ENCODE peak calls at places on chromosome 15, in eight cellular contexts. One of them, this sample, is unnamed.

GRCh38 chr15:41022487-41023090 is 69.3 kb downstream of the CHAC1 start:
- DNase-seq in GM04504: peak
- DNase-seq in sigmoid colon: no peak
- DNase-seq in cardiac muscle cell: peak
- DNase-seq in fibroblast of lung: peak
- DNase-seq in lower lobe of right lung: no peak
- DNase-seq in ELR: peak
- DNase-seq in activated naive CD4-positive, alpha-beta T cell treated with anti-CD3 and anti-CD28 coated beads for 36 hours: peak
- DNase-seq in this sample: peak

GRCh38 chr15:46177219-46177618 is 542.4 kb downstream of the SQOR start:
- DNase-seq in GM04504: no peak
- DNase-seq in sigmoid colon: no peak
- DNase-seq in cardiac muscle cell: peak
- DNase-seq in fibroblast of lung: no peak
- DNase-seq in lower lobe of right lung: no peak
- DNase-seq in ELR: no peak
- DNase-seq in activated naive CD4-positive, alpha-beta T cell treated with anti-CD3 and anti-CD28 coated beads for 36 hours: no peak
- DNase-seq in this sample: no peak

GRCh38 chr15:35751421-35752133 is 205.6 kb upstream of the DPH6 start:
- DNase-seq in GM04504: peak
- DNase-seq in sigmoid colon: peak
- DNase-seq in cardiac muscle cell: peak
- DNase-seq in fibroblast of lung: peak
- DNase-seq in lower lobe of right lung: no peak
- DNase-seq in ELR: peak
- DNase-seq in activated naive CD4-positive, alpha-beta T cell treated with anti-CD3 and anti-CD28 coated beads for 36 hours: peak
- DNase-seq in this sample: peak

GRCh38 chr15:92463826-92464225 is 70.1 kb downstream of the ST8SIA2 start:
- DNase-seq in GM04504: no peak
- DNase-seq in sigmoid colon: no peak
- DNase-seq in cardiac muscle cell: no peak
- DNase-seq in fibroblast of lung: peak
- DNase-seq in lower lobe of right lung: no peak
- DNase-seq in ELR: no peak
- DNase-seq in activated naive CD4-positive, alpha-beta T cell treated with anti-CD3 and anti-CD28 coated beads for 36 hours: no peak
- DNase-seq in this sample: no peak

GRCh38 chr15:88243895-88244787 is 12.4 kb downstream of the NTRK3 start:
- DNase-seq in GM04504: no peak
- DNase-seq in sigmoid colon: no peak
- DNase-seq in cardiac muscle cell: peak
- DNase-seq in fibroblast of lung: peak
- DNase-seq in lower lobe of right lung: no peak
- DNase-seq in ELR: peak
- DNase-seq in activated naive CD4-positive, alpha-beta T cell treated with anti-CD3 and anti-CD28 coated beads for 36 hours: peak
- DNase-seq in this sample: peak

GRCh38 chr15:83794209-83794608 is 140.3 kb downstream of the ADAMTSL3 start:
- DNase-seq in GM04504: no peak
- DNase-seq in sigmoid colon: no peak
- DNase-seq in cardiac muscle cell: no peak
- DNase-seq in fibroblast of lung: no peak
- DNase-seq in lower lobe of right lung: no peak
- DNase-seq in ELR: no peak
- DNase-seq in activated naive CD4-positive, alpha-beta T cell treated with anti-CD3 and anti-CD28 coated beads for 36 hours: no peak
- DNase-seq in this sample: no peak

GRCh38 chr15:89630260-89630659 is 25.0 kb downstream of the KIF7 start:
- DNase-seq in GM04504: no peak
- DNase-seq in sigmoid colon: no peak
- DNase-seq in cardiac muscle cell: no peak
- DNase-seq in fibroblast of lung: no peak
- DNase-seq in lower lobe of right lung: no peak
- DNase-seq in ELR: no peak
- DNase-seq in activated naive CD4-positive, alpha-beta T cell treated with anti-CD3 and anti-CD28 coated beads for 36 hours: no peak
- DNase-seq in this sample: no peak

GRCh38 chr15:71093089-71094024 is 21.9 kb upstream of the THSD4 start:
- DNase-seq in GM04504: no peak
- DNase-seq in sigmoid colon: no peak
- DNase-seq in cardiac muscle cell: no peak
- DNase-seq in fibroblast of lung: peak
- DNase-seq in lower lobe of right lung: no peak
- DNase-seq in ELR: peak
- DNase-seq in activated naive CD4-positive, alpha-beta T cell treated with anti-CD3 and anti-CD28 coated beads for 36 hours: no peak
- DNase-seq in this sample: peak

GRCh38 chr15:49645937-49646336 is 25.1 kb downstream of the DTWD1 start:
- DNase-seq in GM04504: no peak
- DNase-seq in sigmoid colon: no peak
- DNase-seq in cardiac muscle cell: no peak
- DNase-seq in fibroblast of lung: peak
- DNase-seq in lower lobe of right lung: no peak
- DNase-seq in ELR: peak
- DNase-seq in activated naive CD4-positive, alpha-beta T cell treated with anti-CD3 and anti-CD28 coated beads for 36 hours: no peak
- DNase-seq in this sample: peak

GRCh38 chr15:45573961-45574629 is 13.1 kb upstream of the BLOC1S6 start:
- DNase-seq in GM04504: no peak
- DNase-seq in sigmoid colon: no peak
- DNase-seq in cardiac muscle cell: peak
- DNase-seq in fibroblast of lung: no peak
- DNase-seq in lower lobe of right lung: no peak
- DNase-seq in ELR: peak
- DNase-seq in activated naive CD4-positive, alpha-beta T cell treated with anti-CD3 and anti-CD28 coated beads for 36 hours: peak
- DNase-seq in this sample: no peak

GRCh38 chr15:39957481-39957880 is 23.6 kb downstream of the EIF2AK4 start:
- DNase-seq in GM04504: no peak
- DNase-seq in sigmoid colon: no peak
- DNase-seq in cardiac muscle cell: no peak
- DNase-seq in fibroblast of lung: no peak
- DNase-seq in lower lobe of right lung: no peak
- DNase-seq in ELR: no peak
- DNase-seq in activated naive CD4-positive, alpha-beta T cell treated with anti-CD3 and anti-CD28 coated beads for 36 hours: no peak
- DNase-seq in this sample: no peak

GRCh38 chr15:69783211-69783610 is 314.5 kb downstream of the TLE3 start:
- DNase-seq in GM04504: no peak
- DNase-seq in sigmoid colon: no peak
- DNase-seq in cardiac muscle cell: no peak
- DNase-seq in fibroblast of lung: no peak
- DNase-seq in lower lobe of right lung: no peak
- DNase-seq in ELR: no peak
- DNase-seq in activated naive CD4-positive, alpha-beta T cell treated with anti-CD3 and anti-CD28 coated beads for 36 hours: no peak
- DNase-seq in this sample: no peak

GRCh38 chr15:80059786-80060489 is 462 bp downstream of the ZFAND6 start:
- DNase-seq in GM04504: no peak
- DNase-seq in sigmoid colon: peak
- DNase-seq in cardiac muscle cell: peak
- DNase-seq in fibroblast of lung: peak
- DNase-seq in lower lobe of right lung: peak
- DNase-seq in ELR: peak
- DNase-seq in activated naive CD4-positive, alpha-beta T cell treated with anti-CD3 and anti-CD28 coated beads for 36 hours: peak
- DNase-seq in this sample: peak

GRCh38 chr15:39075311-39075710 is 505.6 kb upstream of the THBS1 start:
- DNase-seq in GM04504: peak
- DNase-seq in sigmoid colon: no peak
- DNase-seq in cardiac muscle cell: no peak
- DNase-seq in fibroblast of lung: peak
- DNase-seq in lower lobe of right lung: no peak
- DNase-seq in ELR: no peak
- DNase-seq in activated naive CD4-positive, alpha-beta T cell treated with anti-CD3 and anti-CD28 coated beads for 36 hours: no peak
- DNase-seq in this sample: peak

GRCh38 chr15:45785897-45786296 is 151.1 kb downstream of the SQOR start:
- DNase-seq in GM04504: no peak
- DNase-seq in sigmoid colon: no peak
- DNase-seq in cardiac muscle cell: no peak
- DNase-seq in fibroblast of lung: no peak
- DNase-seq in lower lobe of right lung: no peak
- DNase-seq in ELR: no peak
- DNase-seq in activated naive CD4-positive, alpha-beta T cell treated with anti-CD3 and anti-CD28 coated beads for 36 hours: no peak
- DNase-seq in this sample: no peak

GRCh38 chr15:38260077-38260476 is 7.4 kb downstream of the SPRED1 start:
- DNase-seq in GM04504: no peak
- DNase-seq in sigmoid colon: no peak
- DNase-seq in cardiac muscle cell: no peak
- DNase-seq in fibroblast of lung: peak
- DNase-seq in lower lobe of right lung: no peak
- DNase-seq in ELR: peak
- DNase-seq in activated naive CD4-positive, alpha-beta T cell treated with anti-CD3 and anti-CD28 coated beads for 36 hours: no peak
- DNase-seq in this sample: peak

GRCh38 chr15:55917881-55918296 is 75.5 kb downstream of the NEDD4 start:
- DNase-seq in GM04504: peak
- DNase-seq in sigmoid colon: no peak
- DNase-seq in cardiac muscle cell: peak
- DNase-seq in fibroblast of lung: peak
- DNase-seq in lower lobe of right lung: no peak
- DNase-seq in ELR: peak
- DNase-seq in activated naive CD4-positive, alpha-beta T cell treated with anti-CD3 and anti-CD28 coated beads for 36 hours: peak
- DNase-seq in this sample: peak

GRCh38 chr15:52162876-52163275 is 28.3 kb downstream of the GNB5 start:
- DNase-seq in GM04504: no peak
- DNase-seq in sigmoid colon: no peak
- DNase-seq in cardiac muscle cell: no peak
- DNase-seq in fibroblast of lung: no peak
- DNase-seq in lower lobe of right lung: no peak
- DNase-seq in ELR: no peak
- DNase-seq in activated naive CD4-positive, alpha-beta T cell treated with anti-CD3 and anti-CD28 coated beads for 36 hours: no peak
- DNase-seq in this sample: no peak

GRCh38 chr15:48389701-48390143 is 58.5 kb downstream of the DUT start:
- DNase-seq in GM04504: peak
- DNase-seq in sigmoid colon: peak
- DNase-seq in cardiac muscle cell: no peak
- DNase-seq in fibroblast of lung: peak
- DNase-seq in lower lobe of right lung: no peak
- DNase-seq in ELR: peak
- DNase-seq in activated naive CD4-positive, alpha-beta T cell treated with anti-CD3 and anti-CD28 coated beads for 36 hours: no peak
- DNase-seq in this sample: peak

GRCh38 chr15:55254916-55255679 is 34.5 kb downstream of the RAB27A start:
- DNase-seq in GM04504: no peak
- DNase-seq in sigmoid colon: no peak
- DNase-seq in cardiac muscle cell: no peak
- DNase-seq in fibroblast of lung: no peak
- DNase-seq in lower lobe of right lung: no peak
- DNase-seq in ELR: no peak
- DNase-seq in activated naive CD4-positive, alpha-beta T cell treated with anti-CD3 and anti-CD28 coated beads for 36 hours: peak
- DNase-seq in this sample: no peak

GRCh38 chr15:72113347-72114031 is 4.5 kb downstream of the MYO9A start:
- DNase-seq in GM04504: no peak
- DNase-seq in sigmoid colon: no peak
- DNase-seq in cardiac muscle cell: no peak
- DNase-seq in fibroblast of lung: peak
- DNase-seq in lower lobe of right lung: no peak
- DNase-seq in ELR: peak
- DNase-seq in activated naive CD4-positive, alpha-beta T cell treated with anti-CD3 and anti-CD28 coated beads for 36 hours: no peak
- DNase-seq in this sample: no peak

GRCh38 chr15:59396211-59396610 is 23.5 kb upstream of the MYO1E start:
- DNase-seq in GM04504: no peak
- DNase-seq in sigmoid colon: no peak
- DNase-seq in cardiac muscle cell: no peak
- DNase-seq in fibroblast of lung: no peak
- DNase-seq in lower lobe of right lung: no peak
- DNase-seq in ELR: no peak
- DNase-seq in activated naive CD4-positive, alpha-beta T cell treated with anti-CD3 and anti-CD28 coated beads for 36 hours: no peak
- DNase-seq in this sample: no peak

GRCh38 chr15:58038426-58039106 is 26.9 kb downstream of the ALDH1A2 start:
- DNase-seq in GM04504: no peak
- DNase-seq in sigmoid colon: no peak
- DNase-seq in cardiac muscle cell: no peak
- DNase-seq in fibroblast of lung: peak
- DNase-seq in lower lobe of right lung: no peak
- DNase-seq in ELR: peak
- DNase-seq in activated naive CD4-positive, alpha-beta T cell treated with anti-CD3 and anti-CD28 coated beads for 36 hours: no peak
- DNase-seq in this sample: no peak

GRCh38 chr15:40766906-40767837 is 2.6 kb upstream of the C15orf62 start:
- DNase-seq in GM04504: no peak
- DNase-seq in sigmoid colon: no peak
- DNase-seq in cardiac muscle cell: no peak
- DNase-seq in fibroblast of lung: peak
- DNase-seq in lower lobe of right lung: peak
- DNase-seq in ELR: peak
- DNase-seq in activated naive CD4-positive, alpha-beta T cell treated with anti-CD3 and anti-CD28 coated beads for 36 hours: no peak
- DNase-seq in this sample: no peak

GRCh38 chr15:66758844-66759243 is 56.8 kb downstream of the SMAD6 start:
- DNase-seq in GM04504: no peak
- DNase-seq in sigmoid colon: no peak
- DNase-seq in cardiac muscle cell: no peak
- DNase-seq in fibroblast of lung: no peak
- DNase-seq in lower lobe of right lung: no peak
- DNase-seq in ELR: peak
- DNase-seq in activated naive CD4-positive, alpha-beta T cell treated with anti-CD3 and anti-CD28 coated beads for 36 hours: no peak
- DNase-seq in this sample: no peak

GRCh38 chr15:62432702-62433398 is 267.8 kb upstream of the C2CD4B start:
- DNase-seq in GM04504: no peak
- DNase-seq in sigmoid colon: no peak
- DNase-seq in cardiac muscle cell: no peak
- DNase-seq in fibroblast of lung: no peak
- DNase-seq in lower lobe of right lung: no peak
- DNase-seq in ELR: no peak
- DNase-seq in activated naive CD4-positive, alpha-beta T cell treated with anti-CD3 and anti-CD28 coated beads for 36 hours: no peak
- DNase-seq in this sample: no peak

GRCh38 chr15:66390670-66391069 is 4.0 kb downstream of the MAP2K1 start:
- DNase-seq in GM04504: no peak
- DNase-seq in sigmoid colon: no peak
- DNase-seq in cardiac muscle cell: no peak
- DNase-seq in fibroblast of lung: no peak
- DNase-seq in lower lobe of right lung: no peak
- DNase-seq in ELR: peak
- DNase-seq in activated naive CD4-positive, alpha-beta T cell treated with anti-CD3 and anti-CD28 coated beads for 36 hours: no peak
- DNase-seq in this sample: no peak

GRCh38 chr15:100602822-100603393 is 519 bp downstream of the ASB7 start:
- DNase-seq in GM04504: no peak
- DNase-seq in sigmoid colon: no peak
- DNase-seq in cardiac muscle cell: peak
- DNase-seq in fibroblast of lung: peak
- DNase-seq in lower lobe of right lung: no peak
- DNase-seq in ELR: peak
- DNase-seq in activated naive CD4-positive, alpha-beta T cell treated with anti-CD3 and anti-CD28 coated beads for 36 hours: peak
- DNase-seq in this sample: peak

GRCh38 chr15:62844564-62845235 is 197.8 kb upstream of the TPM1 start:
- DNase-seq in GM04504: no peak
- DNase-seq in sigmoid colon: peak
- DNase-seq in cardiac muscle cell: peak
- DNase-seq in fibroblast of lung: peak
- DNase-seq in lower lobe of right lung: no peak
- DNase-seq in ELR: no peak
- DNase-seq in activated naive CD4-positive, alpha-beta T cell treated with anti-CD3 and anti-CD28 coated beads for 36 hours: no peak
- DNase-seq in this sample: no peak

GRCh38 chr15:83567318-83567717 is 86.6 kb upstream of the ADAMTSL3 start:
- DNase-seq in GM04504: no peak
- DNase-seq in sigmoid colon: no peak
- DNase-seq in cardiac muscle cell: no peak
- DNase-seq in fibroblast of lung: no peak
- DNase-seq in lower lobe of right lung: no peak
- DNase-seq in ELR: no peak
- DNase-seq in activated naive CD4-positive, alpha-beta T cell treated with anti-CD3 and anti-CD28 coated beads for 36 hours: no peak
- DNase-seq in this sample: no peak

GRCh38 chr15:74385442-74386132 is 18.1 kb upstream of the CYP11A1 start:
- DNase-seq in GM04504: no peak
- DNase-seq in sigmoid colon: no peak
- DNase-seq in cardiac muscle cell: no peak
- DNase-seq in fibroblast of lung: no peak
- DNase-seq in lower lobe of right lung: peak
- DNase-seq in ELR: no peak
- DNase-seq in activated naive CD4-positive, alpha-beta T cell treated with anti-CD3 and anti-CD28 coated beads for 36 hours: no peak
- DNase-seq in this sample: no peak

This sample was measured in HFFc6.